ENCODE peak calls at places on chromosomes 4 and X, in seven cellular contexts. One of them, this sample, is unnamed.

GRCh38 chrX:131841496-131842410 is 181.3 kb upstream of the STK26 start:
- DNase-seq in colonic mucosa: no peak
- DNase-seq in endodermal cell: peak; percentile 76
- DNase-seq in right cardiac atrium: no peak
- DNase-seq in GM23248: peak; percentile 46
- DNase-seq in psoas muscle: no peak
- DNase-seq in thoracic aorta: no peak
- DNase-seq in this sample: no peak

GRCh38 chr4:170229021-170229420 is 139.3 kb upstream of the AADAT start:
- DNase-seq in colonic mucosa: no peak
- DNase-seq in endodermal cell: no peak
- DNase-seq in right cardiac atrium: no peak
- DNase-seq in GM23248: no peak
- DNase-seq in psoas muscle: no peak
- DNase-seq in thoracic aorta: no peak
- DNase-seq in this sample: no peak

GRCh38 chrX:50813843-50814661 is at the start of gene SHROOM4:
- DNase-seq in colonic mucosa: peak; percentile 56
- DNase-seq in endodermal cell: peak; percentile 82
- DNase-seq in right cardiac atrium: peak; percentile 66
- DNase-seq in GM23248: peak; percentile 76
- DNase-seq in psoas muscle: peak; percentile 48
- DNase-seq in thoracic aorta: no peak
- DNase-seq in this sample: peak; percentile 64

GRCh38 chrX:7828594-7828993 is 14.4 kb upstream of the VCX start:
- DNase-seq in colonic mucosa: no peak
- DNase-seq in endodermal cell: no peak
- DNase-seq in right cardiac atrium: no peak
- DNase-seq in GM23248: no peak
- DNase-seq in psoas muscle: no peak
- DNase-seq in thoracic aorta: no peak
- DNase-seq in this sample: no peak

GRCh38 chr4:90357117-90357710 is 230.0 kb downstream of the CCSER1 start:
- DNase-seq in colonic mucosa: no peak
- DNase-seq in endodermal cell: no peak
- DNase-seq in right cardiac atrium: no peak
- DNase-seq in GM23248: peak; percentile 67
- DNase-seq in psoas muscle: no peak
- DNase-seq in thoracic aorta: no peak
- DNase-seq in this sample: no peak

GRCh38 chrX:146054311-146054710 is 236.7 kb downstream of the SLITRK2 start:
- DNase-seq in colonic mucosa: no peak
- DNase-seq in endodermal cell: no peak
- DNase-seq in right cardiac atrium: no peak
- DNase-seq in GM23248: no peak
- DNase-seq in psoas muscle: no peak
- DNase-seq in thoracic aorta: no peak
- DNase-seq in this sample: no peak

GRCh38 chr4:124337874-124338273 is 374.7 kb downstream of the ANKRD50 start:
- DNase-seq in colonic mucosa: no peak
- DNase-seq in endodermal cell: no peak
- DNase-seq in right cardiac atrium: peak; percentile 26
- DNase-seq in GM23248: no peak
- DNase-seq in psoas muscle: peak; percentile 60
- DNase-seq in thoracic aorta: no peak
- DNase-seq in this sample: no peak

GRCh38 chrX:24956828-24957227 is 58.9 kb downstream of the ARX start:
- DNase-seq in colonic mucosa: no peak
- DNase-seq in endodermal cell: no peak
- DNase-seq in right cardiac atrium: no peak
- DNase-seq in GM23248: peak; percentile 23
- DNase-seq in psoas muscle: no peak
- DNase-seq in thoracic aorta: no peak
- DNase-seq in this sample: no peak

GRCh38 chr4:4990857-4991540 is 28.3 kb downstream of the CYTL1 start:
- DNase-seq in colonic mucosa: peak; percentile 67
- DNase-seq in endodermal cell: no peak
- DNase-seq in right cardiac atrium: peak; percentile 96
- DNase-seq in GM23248: peak; percentile 97
- DNase-seq in psoas muscle: peak; percentile 88
- DNase-seq in thoracic aorta: peak; percentile 62
- DNase-seq in this sample: peak; percentile 88

GRCh38 chr4:72896515-72896914 is 173.0 kb downstream of the COX18 start:
- DNase-seq in colonic mucosa: no peak
- DNase-seq in endodermal cell: no peak
- DNase-seq in right cardiac atrium: no peak
- DNase-seq in GM23248: peak; percentile 90
- DNase-seq in psoas muscle: no peak
- DNase-seq in thoracic aorta: peak; percentile 10
- DNase-seq in this sample: no peak

GRCh38 chrX:41265615-41266014 is 68.3 kb upstream of the DDX3X start:
- DNase-seq in colonic mucosa: no peak
- DNase-seq in endodermal cell: no peak
- DNase-seq in right cardiac atrium: no peak
- DNase-seq in GM23248: peak; percentile 89
- DNase-seq in psoas muscle: peak; percentile 61
- DNase-seq in thoracic aorta: peak; percentile 7
- DNase-seq in this sample: peak; percentile 79

GRCh38 chr4:48180234-48180633 is 46.2 kb upstream of the TXK start:
- DNase-seq in colonic mucosa: no peak
- DNase-seq in endodermal cell: no peak
- DNase-seq in right cardiac atrium: no peak
- DNase-seq in GM23248: no peak
- DNase-seq in psoas muscle: no peak
- DNase-seq in thoracic aorta: no peak
- DNase-seq in this sample: no peak

GRCh38 chrX:115940888-115941332 is 229.6 kb upstream of the AGTR2 start:
- DNase-seq in colonic mucosa: peak; percentile 88
- DNase-seq in endodermal cell: peak; percentile 83
- DNase-seq in right cardiac atrium: peak; percentile 65
- DNase-seq in GM23248: peak; percentile 2
- DNase-seq in psoas muscle: peak; percentile 75
- DNase-seq in thoracic aorta: no peak
- DNase-seq in this sample: peak; percentile 26

GRCh38 chr4:39205000-39205399 is 22.7 kb downstream of the WDR19 start:
- DNase-seq in colonic mucosa: no peak
- DNase-seq in endodermal cell: no peak
- DNase-seq in right cardiac atrium: no peak
- DNase-seq in GM23248: no peak
- DNase-seq in psoas muscle: no peak
- DNase-seq in thoracic aorta: no peak
- DNase-seq in this sample: no peak

GRCh38 chr4:2465032-2465431 is 3.9 kb upstream of the RNF4 start:
- DNase-seq in colonic mucosa: no peak
- DNase-seq in endodermal cell: no peak
- DNase-seq in right cardiac atrium: no peak
- DNase-seq in GM23248: no peak
- DNase-seq in psoas muscle: no peak
- DNase-seq in thoracic aorta: no peak
- DNase-seq in this sample: no peak

GRCh38 chr4:89303177-89303576 is 4.4 kb downstream of the GPRIN3 start:
- DNase-seq in colonic mucosa: peak; percentile 67
- DNase-seq in endodermal cell: no peak
- DNase-seq in right cardiac atrium: peak; percentile 26
- DNase-seq in GM23248: no peak
- DNase-seq in psoas muscle: no peak
- DNase-seq in thoracic aorta: no peak
- DNase-seq in this sample: peak; percentile 30

GRCh38 chr4:6965329-6965728 is 55.7 kb downstream of the TBC1D14 start:
- DNase-seq in colonic mucosa: no peak
- DNase-seq in endodermal cell: no peak
- DNase-seq in right cardiac atrium: no peak
- DNase-seq in GM23248: no peak
- DNase-seq in psoas muscle: no peak
- DNase-seq in thoracic aorta: no peak
- DNase-seq in this sample: no peak

GRCh38 chr4:40209401-40209800 is 12.6 kb downstream of the RHOH start:
- DNase-seq in colonic mucosa: no peak
- DNase-seq in endodermal cell: no peak
- DNase-seq in right cardiac atrium: no peak
- DNase-seq in GM23248: no peak
- DNase-seq in psoas muscle: no peak
- DNase-seq in thoracic aorta: no peak
- DNase-seq in this sample: no peak
- H3K4me3 ChIP-seq in colonic mucosa: no peak overlapping the region
- H3K4me3 ChIP-seq in endodermal cell: no peak overlapping the region
- H3K4me3 ChIP-seq in right cardiac atrium: no peak overlapping the region
- H3K4me3 ChIP-seq in GM23248: no peak overlapping the region
- H3K4me3 ChIP-seq in psoas muscle: no peak overlapping the region
- H3K4me3 ChIP-seq in thoracic aorta: no peak overlapping the region
- H3K4me3 ChIP-seq in this sample: no peak overlapping the region

GRCh38 chrX:129761596-129761995 is 18.2 kb upstream of the SASH3 start:
- DNase-seq in colonic mucosa: no peak
- DNase-seq in endodermal cell: no peak
- DNase-seq in right cardiac atrium: no peak
- DNase-seq in GM23248: no peak
- DNase-seq in psoas muscle: peak; percentile 15
- DNase-seq in thoracic aorta: no peak
- DNase-seq in this sample: no peak
- H3K4me1 ChIP-seq in colonic mucosa: no peaks in the 10 kb centered on the region
- H3K4me1 ChIP-seq in endodermal cell: no peaks in the 10 kb centered on the region
- H3K4me1 ChIP-seq in right cardiac atrium: peaks cover 2% of the 10 kb centered on the region
- H3K4me1 ChIP-seq in GM23248: no peaks in the 10 kb centered on the region
- H3K4me1 ChIP-seq in psoas muscle: no peaks in the 10 kb centered on the region
- H3K4me1 ChIP-seq in thoracic aorta: no peaks in the 10 kb centered on the region
- H3K4me1 ChIP-seq in this sample: no peaks in the 10 kb centered on the region

DNA sequence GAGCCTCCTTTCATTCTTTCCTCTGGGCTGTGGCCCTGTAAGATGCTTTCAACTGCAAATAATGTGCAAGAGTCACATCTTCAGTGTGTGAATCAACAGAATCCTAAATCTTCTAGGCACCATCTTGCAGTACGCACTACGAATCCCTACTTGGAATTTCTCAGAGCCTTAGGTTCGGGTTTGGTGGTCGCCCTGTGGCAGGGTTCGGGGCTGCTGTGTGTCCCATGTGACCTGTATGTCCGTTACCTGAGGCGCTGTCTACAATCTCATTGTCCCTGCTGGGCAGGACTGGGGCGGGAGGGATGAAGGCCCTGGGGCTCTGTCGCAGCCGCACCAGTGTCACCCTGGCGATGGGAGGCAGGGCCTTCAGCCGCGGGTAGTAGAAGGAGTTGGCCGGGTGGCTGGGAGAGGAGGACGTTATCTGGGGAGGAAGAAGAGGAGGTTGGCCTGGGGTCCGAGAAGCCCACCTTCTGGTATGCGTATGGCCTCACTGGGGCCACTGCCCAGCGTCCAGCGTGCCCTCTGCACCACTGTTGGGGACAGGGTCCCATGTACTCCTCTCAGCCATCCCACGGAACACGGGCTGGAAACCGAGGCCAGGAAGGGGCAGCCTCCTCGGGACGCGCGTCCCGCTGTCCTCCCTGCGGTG is 2.1 kb downstream of the SPON2 start:
- DNase-seq in colonic mucosa: no peak
- DNase-seq in endodermal cell: peak; percentile 39
- DNase-seq in right cardiac atrium: no peak
- DNase-seq in GM23248: no peak
- DNase-seq in psoas muscle: peak; percentile 41
- DNase-seq in thoracic aorta: no peak
- DNase-seq in this sample: peak; percentile 63
- H3K4me3 ChIP-seq in colonic mucosa: peak overlapping the region; percentile 30
- H3K4me3 ChIP-seq in endodermal cell: no peak overlapping the region
- H3K4me3 ChIP-seq in right cardiac atrium: no peak overlapping the region
- H3K4me3 ChIP-seq in GM23248: no peak overlapping the region
- H3K4me3 ChIP-seq in psoas muscle: no peak overlapping the region
- H3K4me3 ChIP-seq in thoracic aorta: no peak overlapping the region
- H3K4me3 ChIP-seq in this sample: no peak overlapping the region

GRCh38 chr4:76705497-76705896 is 192.4 kb downstream of the SOWAHB start:
- DNase-seq in colonic mucosa: no peak
- DNase-seq in endodermal cell: no peak
- DNase-seq in right cardiac atrium: no peak
- DNase-seq in GM23248: no peak
- DNase-seq in psoas muscle: no peak
- DNase-seq in thoracic aorta: no peak
- DNase-seq in this sample: no peak
- H3K4me1 ChIP-seq in colonic mucosa: peaks cover 18% of the 10 kb centered on the region
- H3K4me1 ChIP-seq in endodermal cell: peaks cover 16% of the 10 kb centered on the region
- H3K4me1 ChIP-seq in right cardiac atrium: peaks cover 11% of the 10 kb centered on the region
- H3K4me1 ChIP-seq in GM23248: peaks cover 43% of the 10 kb centered on the region
- H3K4me1 ChIP-seq in psoas muscle: no peaks in the 10 kb centered on the region
- H3K4me1 ChIP-seq in thoracic aorta: peaks cover 48% of the 10 kb centered on the region
- H3K4me1 ChIP-seq in this sample: peaks cover 57% of the 10 kb centered on the region

GRCh38 chr4:163395758-163396157 is 52.1 kb downstream of the NPY5R start:
- DNase-seq in colonic mucosa: no peak
- DNase-seq in endodermal cell: no peak
- DNase-seq in right cardiac atrium: no peak
- DNase-seq in GM23248: no peak
- DNase-seq in psoas muscle: no peak
- DNase-seq in thoracic aorta: no peak
- DNase-seq in this sample: no peak
- H3K4me3 ChIP-seq in colonic mucosa: no peak overlapping the region
- H3K4me3 ChIP-seq in endodermal cell: no peak overlapping the region
- H3K4me3 ChIP-seq in right cardiac atrium: peak overlapping the region; percentile 54
- H3K4me3 ChIP-seq in GM23248: peak overlapping the region; percentile 59
- H3K4me3 ChIP-seq in psoas muscle: no peak overlapping the region
- H3K4me3 ChIP-seq in thoracic aorta: peak overlapping the region; percentile 22
- H3K4me3 ChIP-seq in this sample: no peak overlapping the region